ENCODE peak calls at places on chromosomes 12 and 14, in six cellular contexts. X, N, Z, S, T and L are unnamed samples.

GRCh38 chr12:20274008-20274407 is 94.3 kb upstream of the PDE3A start:
- ATAC-seq in X (no peak), N (no peak), Z (no peak), S (no peak), T (no peak), L (peak)

GRCh38 chr12:132615579-132616066 is 3.0 kb upstream of the P2RX2 start:
- ATAC-seq in X (no peak), N (peak), Z (no peak), S (no peak), T (no peak), L (no peak)

GRCh38 chr12:125470838-125471775 is 405.9 kb downstream of the AACS start:
- ATAC-seq in X (no peak), N (no peak), Z (no peak), S (peak), T (no peak), L (no peak)

GRCh38 chr12:101715045-101715444 is 17.6 kb downstream of the CHPT1 start:
- ATAC-seq in X (no peak), N (no peak), Z (no peak), S (no peak), T (no peak), L (no peak)

GRCh38 chr12:124829708-124830304 is 33.9 kb downstream of the SCARB1 start:
- ATAC-seq in X (no peak), N (no peak), Z (no peak), S (no peak), T (peak), L (no peak)

GRCh38 chr14:63282997-63283396 is 35.7 kb downstream of the GPHB5 start:
- ATAC-seq in X (no peak), N (no peak), Z (no peak), S (peak), T (no peak), L (no peak)

GRCh38 chr12:22692964-22693555 is 68.1 kb downstream of the ETNK1 start:
- ATAC-seq in X (peak), N (peak), Z (no peak), S (no peak), T (no peak), L (no peak)

GRCh38 chr12:52209321-52209720 is 17.5 kb upstream of the KRT80 start:
- ATAC-seq in X (no peak), N (no peak), Z (no peak), S (no peak), T (no peak), L (no peak)

GRCh38 chr12:47825239-47825639 is 5.5 kb upstream of the HDAC7 start:
- ATAC-seq in X (peak), N (no peak), Z (no peak), S (no peak), T (no peak), L (peak)
- TF ChIP-seq EP300 in X (no peak), N (no peak), Z (no peak), S (no peak), T (no peak), L (no peak)

GRCh38 chr12:114400925-114401324 is 5.0 kb downstream of the TBX5 start:
- ATAC-seq in X (peak), N (no peak), Z (no peak), S (no peak), T (no peak), L (peak)

GRCh38 chr12:114397978-114398881 is 7.7 kb downstream of the TBX5 start:
- ATAC-seq in X (no peak), N (no peak), Z (no peak), S (no peak), T (no peak), L (no peak)

GRCh38 chr12:114401346-114402320 is 4.3 kb downstream of the TBX5 start:
- ATAC-seq in X (no peak), N (no peak), Z (no peak), S (no peak), T (no peak), L (no peak)

GRCh38 chr12:114399664-114400211 is 6.2 kb downstream of the TBX5 start:
- ATAC-seq in X (no peak), N (no peak), Z (no peak), S (no peak), T (peak), L (peak)

GRCh38 chr12:114400395-114400794 is 5.5 kb downstream of the TBX5 start:
- ATAC-seq in X (no peak), N (no peak), Z (no peak), S (no peak), T (no peak), L (no peak)
- H3K4me3 ChIP-seq in X (no peak), N (no peak), Z (no peak), S (no peak), T (no peak), L (peak)

DNA sequence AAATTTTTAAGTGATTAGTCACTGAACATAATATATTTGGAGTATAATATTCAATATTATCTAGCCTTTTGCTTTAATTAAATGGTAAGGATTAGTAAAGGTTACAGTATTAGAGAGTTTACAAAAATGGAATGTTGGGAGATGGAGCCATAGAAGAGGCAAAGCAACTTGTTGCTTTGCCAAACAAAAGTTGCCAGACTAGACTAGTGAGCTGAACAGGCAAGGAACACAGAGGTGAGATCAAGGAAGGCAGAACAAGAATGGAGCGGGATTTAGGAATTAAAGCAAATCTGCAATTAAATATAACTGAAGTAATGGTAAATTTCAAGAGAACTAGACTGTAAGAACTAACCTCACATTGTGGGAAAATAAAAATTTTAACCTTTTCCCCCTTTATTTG is 5.1 kb downstream of the ARF6 start:
- ATAC-seq in X (no peak), N (no peak), Z (no peak), S (no peak), T (no peak), L (no peak)
- TF ChIP-seq POLR2A in X (no peak), N (no peak), Z (no peak), S (no peak), T (no peak), L (no peak)

GRCh38 chr12:104828015-104828414 is 130.1 kb downstream of the SLC41A2 start:
- ATAC-seq in X (no peak), N (no peak), Z (no peak), S (no peak), T (no peak), L (no peak)

GRCh38 chr12:104827587-104827986 is 130.5 kb downstream of the SLC41A2 start:
- ATAC-seq in X (no peak), N (no peak), Z (no peak), S (no peak), T (peak), L (no peak)

GRCh38 chr12:104823985-104824441 is 134.1 kb downstream of the SLC41A2 start:
- ATAC-seq in X (peak), N (no peak), Z (no peak), S (no peak), T (peak), L (no peak)

DNA sequence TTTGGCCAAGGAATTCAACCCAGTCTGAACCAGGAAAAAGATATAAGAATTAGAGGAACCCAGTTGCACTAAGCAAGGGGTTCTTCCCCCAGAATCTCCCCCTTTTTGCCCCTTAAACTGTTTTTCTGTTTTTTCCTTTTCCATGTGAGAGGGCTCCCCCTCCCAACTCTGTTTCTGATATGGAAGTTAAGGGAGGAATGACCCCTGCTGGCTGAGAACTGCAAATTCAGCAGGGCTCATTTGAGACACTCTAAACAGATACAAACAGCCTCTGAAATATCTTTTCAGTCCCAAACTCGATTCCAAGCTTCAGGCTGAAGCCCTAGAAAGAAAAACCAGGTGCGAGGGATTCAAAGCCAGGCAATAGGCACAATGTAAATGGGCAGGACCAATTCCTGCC is 132.7 kb downstream of the SLC41A2 start:
- ATAC-seq in X (no peak), N (no peak), Z (no peak), S (no peak), T (peak), L (no peak)
- TF ChIP-seq EP300 in X (no peak), N (no peak), Z (no peak), S (no peak), T (no peak), L (no peak)

GRCh38 chr12:85948340-85948739 is 74.2 kb downstream of the NTS start:
- ATAC-seq in X (no peak), N (no peak), Z (no peak), S (no peak), T (no peak), L (no peak)
- H3K4me3 ChIP-seq in X (no peak), N (no peak), Z (no peak), S (no peak), T (no peak), L (no peak)

GRCh38 chr12:16607895-16608294 is 1.9 kb upstream of the LMO3 start:
- ATAC-seq in X (peak), N (no peak), Z (no peak), S (no peak), T (no peak), L (no peak)
- TF ChIP-seq POLR2A in X (no peak), N (no peak), Z (no peak), S (no peak), T (no peak), L (no peak)

GRCh38 chr12:79595273-79595672 is 95.5 kb downstream of the PAWR start:
- ATAC-seq in X (no peak), N (no peak), Z (no peak), S (no peak), T (no peak), L (no peak)
- TF ChIP-seq EP300 in X (no peak), N (no peak), Z (no peak), S (no peak), T (no peak), L (no peak)